ENCODE peak calls at places on chromosomes 7 and 10, in five cellular contexts. P is cardiac muscle cell, S is breast epithelium, R is HCT116, G is ovary. V is an unnamed sample.

GRCh38 chr7:154953006-154953684 is 49.8 kb downstream of the PAXIP1 start:
- DNase-seq in P (peak; percentile 66), S (no peak), R (peak; percentile 24), G (no peak), V (peak; percentile 39)

GRCh38 chr7:25382869-25383268 is 154.6 kb upstream of the NPVF start:
- DNase-seq in P (no peak), S (peak; percentile 44), R (no peak), G (no peak), V (no peak)

GRCh38 chr7:73521636-73522080 is 435 bp downstream of the BAZ1B start:
- DNase-seq in P (peak; percentile 77), S (peak; percentile 20), R (no peak), G (no peak), V (no peak)

GRCh38 chr10:79166312-79166721 is 97.6 kb downstream of the ZMIZ1 start:
- DNase-seq in P (no peak), S (no peak), R (no peak), G (no peak), V (no peak)

GRCh38 chr10:84138478-84139125 is 707 bp upstream of the GHITM start:
- DNase-seq in P (no peak), S (no peak), R (no peak), G (peak; percentile 11), V (no peak)

GRCh38 chr10:112375721-112376577 is 2.0 kb downstream of the ACSL5 start:
- DNase-seq in P (no peak), S (peak; percentile 49), R (no peak), G (peak; percentile 74), V (peak; percentile 50)

GRCh38 chr7:130941322-130942210 is 207.6 kb upstream of the KLF14 start:
- DNase-seq in P (no peak), S (peak; percentile 76), R (no peak), G (peak; percentile 62), V (peak; percentile 51)

GRCh38 chr7:148334959-148335577 is 255.5 kb upstream of the C7orf33 start:
- DNase-seq in P (no peak), S (no peak), R (no peak), G (no peak), V (no peak)

GRCh38 chr10:75057680-75058079 is 53.8 kb upstream of the SAMD8 start:
- DNase-seq in P (no peak), S (no peak), R (no peak), G (no peak), V (no peak)

GRCh38 chr7:134996097-134996550 is 9.8 kb downstream of the AGBL3 start:
- DNase-seq in P (no peak), S (no peak), R (no peak), G (no peak), V (no peak)

GRCh38 chr10:109977382-109977806 is 30.4 kb upstream of the ADD3 start:
- DNase-seq in P (no peak), S (no peak), R (no peak), G (no peak), V (no peak)

GRCh38 chr7:104160375-104160774 is 47.4 kb downstream of the ORC5 start:
- DNase-seq in P (peak; percentile 16), S (no peak), R (no peak), G (no peak), V (no peak)

GRCh38 chr7:64559206-64559605 is 3.7 kb downstream of the ZNF680 start:
- DNase-seq in P (no peak), S (no peak), R (no peak), G (peak; percentile 32), V (no peak)

GRCh38 chr10:68109312-68109711 is at the start of gene MYPN:
- DNase-seq in P (peak; percentile 65), S (no peak), R (no peak), G (no peak), V (no peak)

GRCh38 chr7:289756-290553 is at the start of gene FOXL3:
- DNase-seq in P (no peak), S (no peak), R (no peak), G (no peak), V (no peak)

GRCh38 chr7:155071121-155071651 is 1.1 kb downstream of the HTR5A start:
- DNase-seq in P (no peak), S (no peak), R (no peak), G (no peak), V (no peak)

GRCh38 chr7:107161415-107161814 is 7.4 kb upstream of the HBP1 start:
- DNase-seq in P (no peak), S (no peak), R (no peak), G (no peak), V (no peak)

GRCh38 chr10:64271508-64271907 is 750.3 kb downstream of the REEP3 start:
- DNase-seq in P (no peak), S (no peak), R (no peak), G (no peak), V (no peak)

GRCh38 chr7:105173586-105173985 is 159.6 kb downstream of the KMT2E start:
- DNase-seq in P (no peak), S (no peak), R (no peak), G (no peak), V (no peak)

GRCh38 chr7:32158076-32158475 is 87.9 kb upstream of the PDE1C start:
- DNase-seq in P (peak; percentile 8), S (no peak), R (no peak), G (no peak), V (no peak)

GRCh38 chr10:126527645-126528319 is 139.5 kb upstream of the ADAM12 start:
- DNase-seq in P (no peak), S (no peak), R (no peak), G (no peak), V (no peak)

GRCh38 chr10:133230387-133231195 is 574 bp downstream of the UTF1 start:
- DNase-seq in P (peak; percentile 52), S (no peak), R (no peak), G (no peak), V (no peak)

GRCh38 chr7:19776981-19777380 is 3.6 kb upstream of the TMEM196 start:
- DNase-seq in P (no peak), S (no peak), R (no peak), G (no peak), V (no peak)

GRCh38 chr7:44216019-44216418 is 15.2 kb downstream of the YKT6 start:
- DNase-seq in P (no peak), S (no peak), R (no peak), G (no peak), V (no peak)

GRCh38 chr7:142300689-142301088 is 42.8 kb upstream of the PRSS58 start:
- DNase-seq in P (no peak), S (no peak), R (peak; percentile 28), G (no peak), V (no peak)

GRCh38 chr7:114652041-114652440 is 237.4 kb downstream of the FOXP2 start:
- DNase-seq in P (no peak), S (no peak), R (no peak), G (no peak), V (no peak)

GRCh38 chr7:98755138-98755898 is 114.5 kb downstream of the TMEM130 start:
- DNase-seq in P (no peak), S (no peak), R (no peak), G (no peak), V (no peak)

GRCh38 chr7:16810112-16810511 is 5.3 kb upstream of the AGR2 start:
- DNase-seq in P (no peak), S (no peak), R (no peak), G (no peak), V (no peak)
- H3K4me1 ChIP-seq in P (no peaks in the 10 kb centered on the region), S (no peaks in the 10 kb centered on the region), R (no peaks in the 10 kb centered on the region), G (no peaks in the 10 kb centered on the region), V (no peaks in the 10 kb centered on the region)

GRCh38 chr10:55283041-55283440 is 482.0 kb upstream of the PCDH15 start:
- DNase-seq in P (no peak), S (no peak), R (no peak), G (no peak), V (no peak)

DNA sequence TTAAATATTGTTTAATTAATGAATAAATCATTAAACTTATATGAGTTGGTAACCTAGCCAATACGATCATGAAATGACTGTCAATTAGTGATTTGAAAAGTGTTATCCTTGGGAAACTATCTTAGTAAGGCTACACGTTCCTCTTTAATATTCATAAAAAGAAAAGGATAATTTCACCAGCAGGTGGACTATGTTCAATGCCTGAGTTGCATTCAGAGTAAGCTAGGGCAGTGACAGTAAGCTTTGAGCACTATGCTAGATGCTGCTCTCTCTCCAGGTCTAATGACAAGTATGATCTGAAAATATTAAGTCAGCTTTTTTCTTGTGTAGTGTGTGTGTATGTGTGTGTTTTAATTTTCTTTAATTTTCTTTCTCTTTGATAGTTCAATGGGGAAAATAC is 486.3 kb upstream of the PCDH15 start:
- DNase-seq in P (no peak), S (no peak), R (no peak), G (no peak), V (no peak)
- TF ChIP-seq CTCF in P (no peak), S (no peak), R (no peak), G (no peak), V (no peak)

GRCh38 chr10:118738422-118738821 is 16.3 kb downstream of the CACUL1 start:
- DNase-seq in P (no peak), S (no peak), R (no peak), G (no peak), V (no peak)
- H3K4me1 ChIP-seq in P (peaks cover 15% of the 10 kb centered on the region), S (peaks cover 12% of the 10 kb centered on the region), R (peaks cover 6% of the 10 kb centered on the region), G (peaks cover 14% of the 10 kb centered on the region), V (peaks cover 18% of the 10 kb centered on the region)

DNA sequence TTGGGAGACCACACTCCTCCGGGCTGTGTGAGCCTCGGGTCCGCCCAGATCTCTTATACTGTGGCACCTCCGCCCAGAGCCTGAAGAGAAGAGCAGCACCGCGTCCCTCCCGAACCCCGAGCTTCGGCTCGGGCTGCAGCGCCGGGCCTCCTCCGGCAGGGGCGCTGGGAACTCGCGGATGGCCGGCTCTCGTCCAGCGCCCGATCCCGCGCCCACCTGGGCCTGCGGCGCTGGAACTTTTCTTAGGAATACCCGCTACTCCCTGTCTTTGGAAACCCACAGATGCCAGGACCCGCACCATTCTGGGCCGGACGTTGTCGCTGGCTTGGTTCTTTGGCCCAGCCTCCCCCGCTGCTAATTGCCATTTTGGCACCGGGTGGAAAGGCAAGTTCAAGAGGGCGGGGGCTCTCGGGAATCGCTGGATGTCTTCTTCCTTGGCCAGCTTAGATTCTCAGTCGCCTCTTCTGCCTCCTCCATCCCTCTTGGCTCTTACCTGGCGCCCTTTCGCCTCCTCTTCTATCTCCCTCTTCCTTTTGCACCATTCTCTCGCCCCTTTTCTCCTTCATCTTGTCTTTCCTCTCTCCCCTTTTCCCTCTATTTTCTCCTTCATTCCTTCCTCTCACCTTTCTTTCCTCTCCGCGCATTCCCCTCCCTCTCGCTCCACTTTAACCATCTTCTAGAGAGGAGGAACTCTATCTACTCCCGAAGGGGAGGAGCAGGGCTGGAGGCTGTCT is 2.1 kb upstream of the SORCS3 start:
- DNase-seq in P (peak; percentile 79), S (no peak), R (no peak), G (no peak), V (no peak)
- TF ChIP-seq CTCF in P (peak; percentile 54), S (no peak), R (no peak), G (peak; percentile 30), V (no peak)

V was measured in uterus.